ENCODE peak calls at places on chromosomes 6 and 20, in seven cellular contexts. H, W, C, Y, R, A and G are unnamed samples.

GRCh38 chr20:48056218-48056617 is 270.9 kb upstream of the SULF2 start:
- DNase-seq in H (no peak), W (no peak), C (peak), Y (no peak), R (no peak), A (no peak), G (no peak)

GRCh38 chr6:136114661-136115060 is 135.4 kb downstream of the MTFR2 start:
- DNase-seq in H (no peak), W (no peak), C (no peak), Y (no peak), R (peak), A (no peak), G (no peak)

GRCh38 chr6:33384581-33385020 is 7.0 kb upstream of the KIFC1 start:
- DNase-seq in H (no peak), W (no peak), C (no peak), Y (no peak), R (no peak), A (peak), G (no peak)

GRCh38 chr6:30882764-30883475 is 1.4 kb upstream of the DDR1 start:
- DNase-seq in H (no peak), W (no peak), C (peak), Y (no peak), R (peak), A (no peak), G (peak)

GRCh38 chr20:17629025-17629424 is 53.0 kb downstream of the RRBP1 start:
- DNase-seq in H (no peak), W (no peak), C (no peak), Y (no peak), R (no peak), A (peak), G (no peak)

GRCh38 chr20:4051413-4052138 is 36.2 kb upstream of the RNF24 start:
- DNase-seq in H (no peak), W (no peak), C (no peak), Y (no peak), R (no peak), A (no peak), G (no peak)

GRCh38 chr6:2196079-2196679 is 49.2 kb downstream of the GMDS start:
- DNase-seq in H (no peak), W (no peak), C (no peak), Y (no peak), R (no peak), A (no peak), G (peak)

GRCh38 chr6:36627801-36628246 is 33.7 kb downstream of the SRSF3 start:
- DNase-seq in H (no peak), W (peak), C (no peak), Y (no peak), R (no peak), A (no peak), G (no peak)

GRCh38 chr6:145960918-145961604 is 3.1 kb downstream of the SHPRH start:
- DNase-seq in H (no peak), W (no peak), C (no peak), Y (no peak), R (no peak), A (no peak), G (no peak)

GRCh38 chr20:33158637-33159385 is 9.1 kb upstream of the BPIFA2 start:
- DNase-seq in H (no peak), W (no peak), C (no peak), Y (no peak), R (no peak), A (no peak), G (no peak)

GRCh38 chr20:31721408-31722332 is 998 bp downstream of the BCL2L1 start:
- DNase-seq in H (no peak), W (no peak), C (no peak), Y (no peak), R (no peak), A (peak), G (no peak)

GRCh38 chr6:153947817-153948447 is 91.1 kb upstream of the OPRM1 start:
- DNase-seq in H (no peak), W (no peak), C (no peak), Y (no peak), R (no peak), A (peak), G (peak)

GRCh38 chr6:6758915-6759654 is 170.6 kb downstream of the LY86 start:
- DNase-seq in H (no peak), W (no peak), C (peak), Y (peak), R (no peak), A (peak), G (no peak)

GRCh38 chr6:157964139-157964538 is 17.5 kb upstream of the SYNJ2 start:
- DNase-seq in H (no peak), W (no peak), C (no peak), Y (no peak), R (no peak), A (no peak), G (no peak)

GRCh38 chr6:33858053-33858475 is 54.3 kb upstream of the MLN start:
- DNase-seq in H (no peak), W (no peak), C (no peak), Y (no peak), R (no peak), A (no peak), G (no peak)

GRCh38 chr20:14561733-14562132 is 224.3 kb upstream of the FLRT3 start:
- DNase-seq in H (no peak), W (no peak), C (no peak), Y (no peak), R (no peak), A (no peak), G (no peak)

GRCh38 chr6:9398794-9399373 is 963.5 kb upstream of the SLC35B3 start:
- DNase-seq in H (no peak), W (no peak), C (no peak), Y (no peak), R (no peak), A (peak), G (no peak)

GRCh38 chr6:43947860-43948259 is 177.8 kb downstream of the VEGFA start:
- DNase-seq in H (no peak), W (no peak), C (no peak), Y (no peak), R (no peak), A (no peak), G (no peak)

GRCh38 chr20:32312718-32313424 is 35.4 kb downstream of the KIF3B start:
- DNase-seq in H (no peak), W (no peak), C (no peak), Y (no peak), R (no peak), A (no peak), G (no peak)

GRCh38 chr6:109826551-109826950 is 135.5 kb downstream of the FIG4 start:
- DNase-seq in H (no peak), W (no peak), C (no peak), Y (no peak), R (no peak), A (no peak), G (no peak)

GRCh38 chr6:35363293-35363750 is 21.0 kb downstream of the PPARD start:
- DNase-seq in H (no peak), W (no peak), C (no peak), Y (no peak), R (no peak), A (peak), G (no peak)

GRCh38 chr20:64114356-64114971 is 7.1 kb upstream of the NPBWR2 start:
- DNase-seq in H (no peak), W (no peak), C (no peak), Y (no peak), R (no peak), A (peak), G (no peak)

GRCh38 chr6:3911614-3912336 is 62.6 kb downstream of the FAM50B start:
- DNase-seq in H (no peak), W (peak), C (no peak), Y (no peak), R (no peak), A (no peak), G (peak)

GRCh38 chr6:35544748-35545361 is 32.2 kb upstream of the TULP1 start:
- DNase-seq in H (no peak), W (no peak), C (no peak), Y (no peak), R (no peak), A (no peak), G (no peak)

GRCh38 chr6:324116-324728 is 31.9 kb downstream of the DUSP22 start:
- DNase-seq in H (no peak), W (no peak), C (no peak), Y (no peak), R (no peak), A (no peak), G (no peak)